ENCODE peak calls at places on chromosomes 12 and 14, in five cellular contexts. K is PC-3, A is neuronal stem cell, T is colonic mucosa, Y is IMR-90. F is an unnamed sample.

GRCh38 chr12:111196532-111196931 is 172.4 kb downstream of the PHETA1 start:
- DNase-seq in K (no peak), A (no peak), T (no peak), Y (no peak), F (no peak)

GRCh38 chr14:77752799-77753516 is 8.0 kb downstream of the SNW1 start:
- DNase-seq in K (no peak), A (no peak), T (no peak), Y (peak), F (no peak)

GRCh38 chr12:6752181-6752930 is 585 bp downstream of the MLF2 start:
- DNase-seq in K (peak), A (no peak), T (peak), Y (peak), F (peak)

GRCh38 chr14:53399057-53399456 is 245.9 kb upstream of the DDHD1 start:
- DNase-seq in K (peak), A (peak), T (no peak), Y (peak), F (no peak)

GRCh38 chr12:52495385-52495784 is 2.3 kb upstream of the KRT6A start:
- DNase-seq in K (peak), A (no peak), T (no peak), Y (no peak), F (no peak)

GRCh38 chr12:47382305-47382704 is 302.5 kb upstream of the AMIGO2 start:
- DNase-seq in K (no peak), A (no peak), T (no peak), Y (no peak), F (no peak)

GRCh38 chr12:28500373-28501024 is 310.2 kb downstream of the CCDC91 start:
- DNase-seq in K (peak), A (no peak), T (no peak), Y (peak), F (no peak)

GRCh38 chr14:68661226-68662225 is 131.3 kb downstream of the ZFP36L1 start:
- DNase-seq in K (no peak), A (no peak), T (no peak), Y (no peak), F (no peak)

GRCh38 chr12:68310370-68310769 is 21.8 kb downstream of the MDM1 start:
- DNase-seq in K (peak), A (no peak), T (no peak), Y (peak), F (no peak)

GRCh38 chr14:104515811-104516780 is 63.5 kb upstream of the C14orf180 start:
- DNase-seq in K (no peak), A (no peak), T (no peak), Y (no peak), F (no peak)

GRCh38 chr14:40981247-40981646 is 625.4 kb upstream of the LRFN5 start:
- DNase-seq in K (peak), A (no peak), T (no peak), Y (no peak), F (no peak)

GRCh38 chr14:101716956-101717662 is 44.4 kb upstream of the PPP2R5C start:
- DNase-seq in K (no peak), A (no peak), T (peak), Y (no peak), F (no peak)

GRCh38 chr14:102323102-102323501 is 3.6 kb downstream of the ZNF839 start:
- DNase-seq in K (peak), A (no peak), T (peak), Y (peak), F (peak)

GRCh38 chr12:50201987-50202521 is 34.9 kb upstream of the CERS5 start:
- DNase-seq in K (peak), A (no peak), T (peak), Y (peak), F (no peak)

GRCh38 chr12:131230340-131231099 is 276.8 kb downstream of the ADGRD1 start:
- DNase-seq in K (no peak), A (no peak), T (no peak), Y (no peak), F (no peak)

GRCh38 chr12:117235261-117235660 is 45.0 kb upstream of the FBXO21 start:
- DNase-seq in K (no peak), A (no peak), T (no peak), Y (no peak), F (no peak)

GRCh38 chr12:130456375-130457199 is 118.9 kb downstream of the PIWIL1 start:
- DNase-seq in K (no peak), A (no peak), T (no peak), Y (no peak), F (peak)

GRCh38 chr12:89909753-89910152 is 201.1 kb upstream of the ATP2B1 start:
- DNase-seq in K (no peak), A (no peak), T (no peak), Y (no peak), F (no peak)

GRCh38 chr12:72134934-72135333 is 137.2 kb upstream of the TRHDE start:
- DNase-seq in K (no peak), A (no peak), T (no peak), Y (no peak), F (no peak)

GRCh38 chr12:1760566-1761382 is 59.6 kb upstream of the LRTM2 start:
- DNase-seq in K (no peak), A (no peak), T (no peak), Y (peak), F (no peak)

GRCh38 chr12:82461851-82462250 is 103.5 kb downstream of the METTL25 start:
- DNase-seq in K (no peak), A (no peak), T (no peak), Y (peak), F (no peak)

GRCh38 chr12:56007892-56008471 is 10.9 kb downstream of the SUOX start:
- DNase-seq in K (peak), A (no peak), T (peak), Y (no peak), F (no peak)

GRCh38 chr12:68951652-68952051 is 18.7 kb upstream of the CPM start:
- DNase-seq in K (no peak), A (no peak), T (peak), Y (no peak), F (no peak)

GRCh38 chr14:71060795-71061455 is 153.7 kb downstream of the PCNX1 start:
- DNase-seq in K (no peak), A (no peak), T (no peak), Y (peak), F (no peak)

GRCh38 chr12:128761305-128761880 is 62.4 kb downstream of the SLC15A4 start:
- DNase-seq in K (no peak), A (no peak), T (no peak), Y (no peak), F (no peak)

GRCh38 chr12:26318661-26319068 is 123.3 kb downstream of the SSPN start:
- DNase-seq in K (peak), A (no peak), T (peak), Y (peak), F (no peak)

GRCh38 chr12:49264466-49264872 is 413 bp upstream of the TUBA1C start:
- DNase-seq in K (no peak), A (no peak), T (no peak), Y (no peak), F (no peak)

GRCh38 chr12:131786331-131786730 is 41.9 kb upstream of the MMP17 start:
- DNase-seq in K (no peak), A (no peak), T (no peak), Y (no peak), F (no peak)

GRCh38 chr12:96247567-96247962 is 53.4 kb downstream of the ELK3 start:
- DNase-seq in K (peak), A (no peak), T (no peak), Y (peak), F (no peak)

GRCh38 chr12:113988976-113989375 is 22.9 kb upstream of the RBM19 start:
- DNase-seq in K (no peak), A (no peak), T (no peak), Y (no peak), F (no peak)

GRCh38 chr14:101784631-101785030 is 23.1 kb downstream of the PPP2R5C start:
- DNase-seq in K (no peak), A (no peak), T (no peak), Y (no peak), F (no peak)

DNA sequence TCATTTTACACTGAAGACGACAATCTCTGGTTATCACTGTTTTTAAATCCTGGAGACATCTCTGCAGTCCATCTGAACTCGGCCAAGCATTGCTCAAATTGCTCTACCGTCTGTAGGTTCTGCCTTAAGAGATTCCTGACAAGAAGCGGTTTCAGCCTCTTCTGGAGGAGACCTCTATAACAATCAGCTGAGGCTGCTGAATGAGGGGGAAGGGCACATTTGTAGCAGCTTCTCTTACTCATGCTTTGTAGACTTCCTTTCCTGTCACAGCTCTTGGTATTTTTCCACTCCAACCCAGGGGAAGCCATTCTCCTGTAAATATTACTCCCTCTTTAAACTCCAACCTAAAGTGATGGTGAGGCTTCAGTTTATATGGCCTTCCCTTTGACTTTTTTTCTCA is 3.0 kb downstream of the ARG2 start:
- DNase-seq in K (peak), A (peak), T (no peak), Y (peak), F (peak)
- H3K9ac ChIP-seq in K (peak), A (no peak), T (no peak), Y (no peak), F (peak)

GRCh38 chr12:123268850-123269249 is 2.8 kb downstream of the CDK2AP1 start:
- DNase-seq in K (no peak), A (no peak), T (no peak), Y (no peak), F (no peak)
- H3K9ac ChIP-seq in K (no peak), A (peak), T (peak), Y (peak), F (no peak)

GRCh38 chr14:54490448-54490805 is 1.6 kb upstream of the GMFB start:
- DNase-seq in K (peak), A (no peak), T (no peak), Y (no peak), F (no peak)

GRCh38 chr14:54488646-54489317 is at the start of gene GMFB:
- DNase-seq in K (peak), A (peak), T (peak), Y (peak), F (peak)

GRCh38 chr14:54488318-54488645 is 498 bp downstream of the GMFB start:
- DNase-seq in K (no peak), A (no peak), T (no peak), Y (no peak), F (no peak)

GRCh38 chr14:54489318-54489683 is 521 bp upstream of the GMFB start:
- DNase-seq in K (no peak), A (no peak), T (no peak), Y (no peak), F (no peak)

GRCh38 chr14:54489731-54490447 is 1.1 kb upstream of the GMFB start:
- DNase-seq in K (peak), A (no peak), T (no peak), Y (no peak), F (no peak)
- H3K9ac ChIP-seq in K (peak), A (no peak), T (no peak), Y (no peak), F (peak)

GRCh38 chr14:91354979-91355685 is 62.5 kb downstream of the CCDC88C start:
- DNase-seq in K (no peak), A (no peak), T (peak), Y (no peak), F (no peak)
- H3K9ac ChIP-seq in K (no peak), A (no peak), T (no peak), Y (no peak), F (no peak)

F was measured in DND-41.